ENCODE peak calls at places on chromosomes 7 and 10, in nine cellular contexts. O, I, N, A, J, P, L, K and T are unnamed samples.

GRCh38 chr10:76305930-76306612 is 874.6 kb downstream of the LRMDA start:
- DNase-seq in N (no peak), J (no peak), L (no peak), O (no peak), I (no peak), P (no peak), K (no peak), A (no peak), T (no peak)

GRCh38 chr10:75400163-75400768 is 1.3 kb downstream of the ZNF503 start:
- DNase-seq in I (peak), N (no peak), A (no peak), P (peak), O (no peak), J (no peak), L (no peak), K (no peak), T (no peak)

GRCh38 chr10:78035437-78035836 is 1.8 kb downstream of the RPS24 start:
- DNase-seq in N (no peak), L (no peak), K (no peak), O (no peak), A (no peak), I (no peak), P (no peak), J (no peak), T (no peak)

GRCh38 chr7:16067695-16068094 is 353.6 kb downstream of the CRPPA start:
- DNase-seq in A (no peak), O (no peak), N (no peak), J (no peak), L (no peak), I (no peak), P (no peak), K (no peak), T (no peak)

GRCh38 chr7:140036224-140036651 is 26.5 kb downstream of the PARP12 start:
- DNase-seq in P (no peak), A (no peak), J (no peak), I (no peak), K (no peak), O (no peak), L (no peak), N (no peak), T (no peak)

GRCh38 chr10:92969151-92969550 is 91.4 kb upstream of the CYP26C1 start:
- DNase-seq in O (no peak), I (no peak), P (no peak), A (no peak), K (no peak), J (no peak), L (no peak), N (no peak), T (no peak)

GRCh38 chr7:45874408-45875131 is 1.7 kb upstream of the CCDC201 start:
- DNase-seq in N (peak), P (no peak), I (no peak), O (no peak), K (no peak), J (no peak), L (no peak), A (no peak), T (peak)

GRCh38 chr7:107463139-107464078 is 6.4 kb upstream of the GPR22 start:
- DNase-seq in J (peak), P (peak), K (peak), N (peak), A (peak), O (peak), L (peak), I (peak), T (no peak)

GRCh38 chr7:52799817-52800216 is 235.6 kb upstream of the POM121L12 start:
- DNase-seq in L (no peak), A (no peak), J (no peak), N (no peak), O (no peak), K (no peak), P (no peak), I (no peak), T (no peak)

DNA sequence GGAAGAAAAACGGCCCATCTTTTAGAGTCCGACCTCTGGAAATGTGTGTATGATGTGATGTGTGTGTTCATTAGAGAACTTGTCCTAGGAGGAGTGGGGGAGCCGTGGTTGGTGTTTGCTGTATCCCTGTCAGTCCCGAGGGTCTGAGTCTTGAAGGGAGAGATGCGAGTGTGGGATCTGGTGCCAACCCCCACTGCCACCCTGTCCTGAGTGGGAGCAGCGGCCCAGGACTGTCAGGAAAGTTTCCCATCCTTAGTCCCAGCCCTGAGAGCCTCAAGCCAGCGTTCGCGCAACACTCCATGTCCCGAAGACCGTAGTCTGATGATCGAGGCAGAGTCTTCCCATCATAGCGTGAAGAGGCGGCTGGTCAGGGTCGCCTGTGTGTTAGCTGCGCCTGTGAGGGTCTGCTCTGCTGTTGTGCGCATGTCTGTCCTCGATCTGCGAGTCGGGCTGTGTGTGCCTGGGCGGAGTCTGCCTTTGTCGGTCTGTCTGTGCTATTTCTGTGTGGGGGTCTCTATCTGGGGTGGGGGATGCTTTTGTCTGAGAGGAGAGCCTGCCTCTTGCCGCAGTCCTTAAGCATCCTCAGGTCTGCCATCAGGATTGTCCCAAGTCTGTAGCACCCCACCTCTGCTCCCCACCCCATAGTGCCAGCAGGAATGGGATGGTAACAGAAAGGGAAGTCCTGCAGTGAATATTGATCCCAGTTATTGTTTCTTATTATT is 516 bp upstream of the CHAT start:
- DNase-seq in L (no peak), A (peak), O (no peak), K (no peak), N (no peak), P (no peak), J (no peak), I (no peak), T (no peak)
- H3K4me3 ChIP-seq in L (no peak), A (no peak), O (no peak), K (no peak), N (no peak), P (no peak), J (no peak), I (no peak), T (no peak)

GRCh38 chr10:22626784-22627183 is 87.6 kb downstream of the PIP4K2A start:
- DNase-seq in N (no peak), A (no peak), L (no peak), J (no peak), P (no peak), K (no peak), O (no peak), I (no peak), T (no peak)
- H3K4me3 ChIP-seq in N (no peak), A (no peak), L (no peak), J (no peak), P (no peak), K (no peak), O (no peak), I (no peak), T (no peak)

GRCh38 chr7:150413640-150414081 is 34.5 kb downstream of the ZNF775 start:
- DNase-seq in L (no peak), K (no peak), I (no peak), J (no peak), N (no peak), A (no peak), P (no peak), O (no peak), T (no peak)

GRCh38 chr7:150417239-150417638 is 33.2 kb upstream of the GIMAP8 start:
- DNase-seq in P (no peak), K (no peak), A (peak), L (peak), N (no peak), J (no peak), I (no peak), O (no peak), T (no peak)

GRCh38 chr7:150417863-150418262 is 32.6 kb upstream of the GIMAP8 start:
- DNase-seq in I (no peak), J (no peak), A (no peak), O (no peak), L (peak), K (no peak), P (no peak), N (no peak), T (no peak)

GRCh38 chr7:150412518-150413247 is 33.6 kb downstream of the ZNF775 start:
- DNase-seq in A (peak), P (no peak), O (no peak), I (no peak), J (no peak), K (no peak), L (no peak), N (no peak), T (no peak)

DNA sequence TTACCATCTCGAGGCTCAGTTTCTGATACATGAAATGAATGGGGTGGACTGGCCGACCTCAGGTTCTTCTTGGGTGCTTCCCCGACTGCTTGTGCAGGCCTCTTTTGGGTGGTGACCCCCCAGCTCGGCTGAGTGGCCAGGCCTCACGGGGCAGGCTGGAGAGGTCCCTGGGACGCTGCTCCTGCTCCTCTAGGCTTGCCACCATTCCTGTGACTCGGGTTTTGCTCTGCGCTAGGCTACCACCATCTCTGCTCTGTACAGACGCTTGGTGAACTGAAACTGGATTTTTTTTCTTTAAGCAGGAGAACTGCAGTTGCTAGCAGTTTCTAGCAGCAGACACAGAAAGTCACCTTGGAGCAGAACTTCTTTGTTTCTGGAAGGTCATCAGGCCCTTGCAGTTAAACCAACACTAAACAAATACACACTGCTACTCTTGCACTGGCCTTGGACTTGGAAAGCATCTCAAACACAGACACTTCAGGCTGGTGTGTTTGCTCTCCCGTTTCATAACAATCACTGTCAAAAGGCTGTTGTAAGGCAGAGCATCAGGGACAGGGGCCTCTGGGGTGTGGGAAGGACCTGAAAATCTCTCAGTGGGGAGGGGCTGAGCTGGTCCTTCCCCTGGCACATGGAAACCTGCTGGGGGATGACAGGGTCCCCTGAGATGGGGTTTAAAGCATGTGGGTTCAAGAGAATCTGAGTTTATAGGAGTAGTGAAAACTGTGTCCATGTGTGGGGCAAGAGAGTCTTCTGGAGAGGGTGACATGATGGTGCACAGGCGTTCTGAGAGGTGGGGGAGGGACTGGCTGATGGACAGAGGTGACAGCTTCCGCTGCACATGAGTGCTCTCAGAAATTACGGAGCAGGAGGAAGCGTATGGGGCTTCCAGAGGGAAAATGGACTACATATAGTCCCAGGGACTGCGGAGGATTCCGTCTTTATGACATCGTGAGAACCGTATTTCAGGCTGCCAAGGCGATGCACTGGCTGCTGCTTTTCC is 35.0 kb upstream of the GIMAP8 start:
- DNase-seq in I (no peak), J (no peak), A (no peak), N (no peak), O (no peak), K (no peak), L (peak), P (no peak), T (no peak)
- H3K4me3 ChIP-seq in I (no peak), J (no peak), A (no peak), N (no peak), O (no peak), K (no peak), L (no peak), P (no peak), T (no peak)

GRCh38 chr7:129702761-129703338 is 91.3 kb downstream of the NRF1 start:
- DNase-seq in K (no peak), P (no peak), N (no peak), O (no peak), L (no peak), I (no peak), J (no peak), A (no peak), T (no peak)

GRCh38 chr7:129702316-129702715 is 90.8 kb downstream of the NRF1 start:
- DNase-seq in L (no peak), A (no peak), I (no peak), N (no peak), K (no peak), J (no peak), P (no peak), O (no peak), T (no peak)

GRCh38 chr7:129703751-129704150 is 92.2 kb downstream of the NRF1 start:
- DNase-seq in J (no peak), A (no peak), P (no peak), K (no peak), N (no peak), L (no peak), I (no peak), O (no peak), T (no peak)

GRCh38 chr7:129698516-129699418 is 87.2 kb downstream of the NRF1 start:
- DNase-seq in P (no peak), N (no peak), I (no peak), O (no peak), A (no peak), J (no peak), L (no peak), K (no peak), T (no peak)
- H3K4me3 ChIP-seq in P (no peak), N (no peak), I (no peak), O (no peak), A (no peak), J (no peak), L (no peak), K (no peak), T (no peak)